ENCODE peak calls at places on chromosomes 13 and 19, in nine cellular contexts. G is hepatocyte, W is body of pancreas, U is left ventricle myocardium inferior, R is lower lobe of right lung, X is mammary epithelial cell, O is aorta, C is NT2/D1, D is GM23248. J is an unnamed sample.

GRCh38 chr13:86810385-86810784 is 860.8 kb upstream of the SLITRK5 start:
- DNase-seq in G (no peak), W (no peak), U (no peak), R (no peak), X (no peak), O (no peak), C (no peak), D (no peak), J (no peak)

GRCh38 chr13:32894589-32895001 is 121.6 kb upstream of the KL start:
- DNase-seq in G (no peak), W (no peak), U (no peak), R (no peak), X (peak; percentile 74), O (no peak), C (no peak), D (peak; percentile 85), J (no peak)

GRCh38 chr13:96903085-96903484 is 91.2 kb downstream of the OXGR1 start:
- DNase-seq in G (no peak), W (no peak), U (no peak), R (no peak), X (no peak), O (no peak), C (no peak), D (no peak), J (no peak)

GRCh38 chr13:68232351-68233130 is 1002.4 kb upstream of the PCDH9 start:
- DNase-seq in G (no peak), W (no peak), U (no peak), R (no peak), X (peak; percentile 1), O (no peak), C (no peak), D (no peak), J (no peak)

GRCh38 chr19:4657262-4657661 is 12.9 kb downstream of the MYDGF start:
- DNase-seq in G (no peak), W (no peak), U (no peak), R (no peak), X (no peak), O (no peak), C (no peak), D (no peak), J (no peak)

GRCh38 chr19:47994209-47994802 is at the start of gene ELSPBP1:
- DNase-seq in G (peak; percentile 33), W (no peak), U (no peak), R (no peak), X (no peak), O (no peak), C (no peak), D (no peak), J (no peak)

GRCh38 chr19:11176466-11177193 is 20.7 kb downstream of the KANK2 start:
- DNase-seq in G (no peak), W (no peak), U (no peak), R (no peak), X (no peak), O (no peak), C (no peak), D (no peak), J (no peak)

GRCh38 chr13:27476943-27477681 is 26.7 kb upstream of the MTIF3 start:
- DNase-seq in G (peak; percentile 74), W (peak; percentile 33), U (no peak), R (no peak), X (peak; percentile 73), O (no peak), C (no peak), D (peak; percentile 83), J (no peak)

GRCh38 chr13:44411841-44412240 is 38.2 kb downstream of the SERP2 start:
- DNase-seq in G (no peak), W (no peak), U (no peak), R (no peak), X (no peak), O (no peak), C (no peak), D (no peak), J (no peak)

DNA sequence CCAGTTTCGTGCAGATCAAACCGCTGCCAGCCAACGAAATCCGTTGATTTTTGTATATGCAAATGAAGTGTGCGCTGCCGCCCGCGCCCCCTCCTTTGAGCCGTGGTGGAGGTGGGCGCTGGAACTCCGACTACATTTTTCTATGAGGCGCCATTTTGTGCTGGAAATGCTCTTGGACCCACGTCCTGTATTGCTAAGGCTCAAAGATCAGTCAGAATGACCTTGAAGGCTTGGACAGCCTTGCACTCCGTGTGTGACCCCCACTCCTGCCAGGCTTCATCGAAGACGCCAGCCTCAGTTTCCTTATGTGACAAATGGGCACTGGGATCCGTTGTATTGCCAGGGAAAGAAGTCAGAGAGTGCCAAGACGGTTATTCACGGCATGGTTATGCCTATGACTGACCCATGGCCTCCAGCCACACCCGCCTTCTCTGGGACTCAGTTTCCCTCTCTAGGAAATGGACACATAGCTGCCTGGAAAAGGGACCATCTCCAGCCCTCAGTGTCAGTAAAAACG is 790 bp upstream of the UBE2S start:
- DNase-seq in G (no peak), W (no peak), U (no peak), R (no peak), X (no peak), O (no peak), C (no peak), D (no peak), J (no peak)
- H3K4me3 ChIP-seq in G (peak overlapping the region; percentile 2), W (no peak overlapping the region), U (peak overlapping the region; percentile 98), R (peak overlapping the region; percentile 94), X (peak overlapping the region; percentile 81), O (no peak overlapping the region), C (peak overlapping the region; percentile 9), D (peak overlapping the region; percentile 69), J (peak overlapping the region; percentile 85)

GRCh38 chr19:43310221-43310620 is 40.9 kb upstream of the PSG9 start:
- DNase-seq in G (no peak), W (no peak), U (no peak), R (no peak), X (peak; percentile 28), O (no peak), C (no peak), D (no peak), J (no peak)

GRCh38 chr19:43308244-43308815 is 39.0 kb upstream of the PSG9 start:
- DNase-seq in G (no peak), W (no peak), U (no peak), R (no peak), X (no peak), O (no peak), C (no peak), D (no peak), J (no peak)

GRCh38 chr19:43311256-43311655 is 41.9 kb upstream of the PSG9 start:
- DNase-seq in G (no peak), W (no peak), U (no peak), R (no peak), X (no peak), O (no peak), C (no peak), D (no peak), J (no peak)

GRCh38 chr19:43313711-43314495 is 39.6 kb upstream of the CD177 start:
- DNase-seq in G (no peak), W (no peak), U (no peak), R (no peak), X (no peak), O (no peak), C (no peak), D (no peak), J (no peak)

GRCh38 chr19:43311706-43312105 is 41.8 kb upstream of the CD177 start:
- DNase-seq in G (no peak), W (no peak), U (no peak), R (no peak), X (no peak), O (no peak), C (no peak), D (peak; percentile 30), J (no peak)
- H3K9me3 ChIP-seq in G (no peaks in the 10 kb centered on the region), W (no peaks in the 10 kb centered on the region), U (no peaks in the 10 kb centered on the region), R (no peaks in the 10 kb centered on the region), X (no peaks in the 10 kb centered on the region), O (no peaks in the 10 kb centered on the region), C (peaks cover 18% of the 10 kb centered on the region), D (no peaks in the 10 kb centered on the region), J (no peaks in the 10 kb centered on the region)

DNA sequence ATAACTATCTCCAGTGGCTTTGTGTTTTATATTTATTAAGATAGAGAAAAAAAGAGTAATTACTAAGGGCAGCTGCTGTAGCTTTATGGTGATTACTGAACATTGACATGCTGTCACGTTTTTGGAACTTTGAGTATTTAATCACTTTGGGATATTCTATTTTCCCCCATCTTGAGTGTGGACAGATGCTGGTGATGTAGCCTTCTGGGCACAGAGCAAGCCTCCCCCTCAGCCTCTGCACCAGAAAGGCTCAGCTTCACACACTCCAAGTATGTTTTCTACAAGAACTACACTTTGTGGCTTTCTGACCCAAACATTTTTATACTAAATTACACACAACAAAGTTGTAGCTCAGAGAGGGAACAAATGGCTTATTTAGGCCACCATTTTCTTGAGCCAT is 1.1 kb downstream of the ALOX5AP start:
- DNase-seq in G (no peak), W (no peak), U (no peak), R (no peak), X (no peak), O (no peak), C (no peak), D (no peak), J (no peak)
- H3K4me3 ChIP-seq in G (no peak overlapping the region), W (no peak overlapping the region), U (peak overlapping the region; percentile 29), R (peak overlapping the region; percentile 47), X (no peak overlapping the region), O (no peak overlapping the region), C (no peak overlapping the region), D (no peak overlapping the region), J (no peak overlapping the region)

DNA sequence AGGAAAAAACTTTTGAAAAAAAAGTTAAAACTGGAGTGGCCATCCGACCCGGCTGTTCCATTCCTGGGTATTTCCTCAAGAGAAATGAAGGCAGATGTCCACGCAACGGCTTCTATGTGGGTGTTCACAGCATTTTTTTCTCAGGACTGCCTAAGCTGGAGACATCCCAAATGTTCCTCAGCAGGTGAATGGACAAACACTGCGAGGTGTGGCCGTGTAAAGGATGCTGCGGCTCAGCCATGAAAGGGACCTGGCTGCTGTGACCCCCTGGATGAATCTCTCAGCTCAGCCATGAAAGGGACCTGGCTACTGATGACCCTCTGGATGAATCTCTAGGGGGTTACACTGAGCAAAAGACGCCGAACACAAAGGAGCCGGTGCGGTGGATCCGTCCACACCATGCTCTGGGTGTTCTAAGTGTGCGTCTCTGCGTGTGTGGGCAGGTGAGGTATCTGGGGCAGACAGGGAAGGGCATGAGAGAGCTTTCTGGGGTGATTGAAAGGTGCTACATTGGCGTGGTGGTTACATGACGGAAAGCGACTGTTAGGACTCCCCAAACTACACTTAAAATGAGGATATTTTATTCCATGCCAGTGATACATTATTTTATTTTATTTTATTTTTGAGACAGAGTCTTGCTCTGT is 7.2 kb upstream of the ASPDH start:
- DNase-seq in G (no peak), W (no peak), U (no peak), R (peak; percentile 25), X (no peak), O (peak; percentile 32), C (no peak), D (no peak), J (no peak)
- H3K9me3 ChIP-seq in G (no peaks in the 10 kb centered on the region), W (no peaks in the 10 kb centered on the region), U (no peaks in the 10 kb centered on the region), R (no peaks in the 10 kb centered on the region), X (no peaks in the 10 kb centered on the region), O (no peaks in the 10 kb centered on the region), C (no peaks in the 10 kb centered on the region), D (no peaks in the 10 kb centered on the region), J (no peaks in the 10 kb centered on the region)